ENCODE peak calls at places on chromosomes 1 and 21, in six cellular contexts. U, G, H, R, P and O are unnamed samples.

GRCh38 chr1:223230161-223230881 is 87.3 kb upstream of the TLR5 start:
- DNase-seq in U (no peak), G (no peak), H (peak; percentile 74), R (peak; percentile 59), P (no peak), O (no peak)

GRCh38 chr1:54490361-54491248 is 57.4 kb upstream of the ACOT11 start:
- DNase-seq in U (no peak), G (no peak), H (no peak), R (no peak), P (no peak), O (no peak)

GRCh38 chr1:43206721-43207228 is 34.6 kb downstream of the CFAP57 start:
- DNase-seq in U (peak; percentile 81), G (no peak), H (peak; percentile 89), R (peak; percentile 93), P (no peak), O (no peak)

GRCh38 chr1:206560021-206560716 is 52.1 kb downstream of the EIF2D start:
- DNase-seq in U (no peak), G (no peak), H (no peak), R (no peak), P (no peak), O (no peak)

GRCh38 chr1:150001415-150001814 is 9.1 kb downstream of the OTUD7B start:
- DNase-seq in U (no peak), G (no peak), H (no peak), R (no peak), P (no peak), O (no peak)

GRCh38 chr1:60874703-60875102 is 207.7 kb upstream of the NFIA start:
- DNase-seq in U (no peak), G (no peak), H (peak; percentile 13), R (peak; percentile 26), P (no peak), O (no peak)

GRCh38 chr1:205013683-205014367 is 29.2 kb upstream of the CNTN2 start:
- DNase-seq in U (no peak), G (no peak), H (peak; percentile 51), R (no peak), P (no peak), O (no peak)

GRCh38 chr1:7101187-7101586 is 315.9 kb downstream of the CAMTA1 start:
- DNase-seq in U (no peak), G (no peak), H (no peak), R (no peak), P (no peak), O (no peak)

GRCh38 chr1:111762332-111762731 is 6.6 kb downstream of the DDX20 start:
- DNase-seq in U (no peak), G (no peak), H (no peak), R (no peak), P (no peak), O (no peak)

GRCh38 chr21:39321424-39321823 is 8.0 kb upstream of the BRWD1 start:
- DNase-seq in U (no peak), G (no peak), H (no peak), R (no peak), P (no peak), O (no peak)

GRCh38 chr1:40861227-40862003 is 748 bp downstream of the CITED4 start:
- DNase-seq in U (no peak), G (no peak), H (peak; percentile 67), R (no peak), P (no peak), O (no peak)

GRCh38 chr1:154483941-154484803 is 17.8 kb upstream of the TDRD10 start:
- DNase-seq in U (no peak), G (no peak), H (no peak), R (no peak), P (no peak), O (no peak)

GRCh38 chr1:30706528-30706927 is 16.9 kb downstream of the MATN1 start:
- DNase-seq in U (no peak), G (no peak), H (peak; percentile 47), R (peak; percentile 44), P (no peak), O (no peak)

GRCh38 chr1:17874231-17874630 is 119.1 kb downstream of the ACTL8 start:
- DNase-seq in U (no peak), G (no peak), H (peak; percentile 74), R (peak; percentile 84), P (no peak), O (no peak)

GRCh38 chr1:38071530-38072266 is 25.1 kb upstream of the POU3F1 start:
- DNase-seq in U (peak; percentile 25), G (no peak), H (peak; percentile 68), R (no peak), P (no peak), O (no peak)

GRCh38 chr1:57319165-57319564 is 104.7 kb downstream of the DAB1 start:
- DNase-seq in U (no peak), G (no peak), H (peak; percentile 15), R (peak; percentile 16), P (no peak), O (no peak)

GRCh38 chr1:205275133-205275532 is 46.4 kb downstream of the NUAK2 start:
- DNase-seq in U (no peak), G (peak; percentile 38), H (no peak), R (no peak), P (no peak), O (no peak)

GRCh38 chr21:29144736-29145353 is 14.4 kb downstream of the MAP3K7CL start:
- DNase-seq in U (no peak), G (no peak), H (peak; percentile 13), R (no peak), P (no peak), O (no peak)

GRCh38 chr1:78141522-78142231 is 95.9 kb downstream of the GIPC2 start:
- DNase-seq in U (no peak), G (no peak), H (no peak), R (no peak), P (no peak), O (no peak)

GRCh38 chr1:22932803-22933470 is 39.7 kb downstream of the LACTBL1 start:
- DNase-seq in U (no peak), G (no peak), H (no peak), R (no peak), P (no peak), O (no peak)

GRCh38 chr1:111643097-111643496 is 23.5 kb downstream of the RAP1A start:
- DNase-seq in U (no peak), G (no peak), H (no peak), R (no peak), P (no peak), O (no peak)

GRCh38 chr1:197485790-197486189 is 217.7 kb downstream of the CRB1 start:
- DNase-seq in U (no peak), G (no peak), H (no peak), R (no peak), P (no peak), O (no peak)

GRCh38 chr1:38360807-38361206 is 314.2 kb upstream of the POU3F1 start:
- DNase-seq in U (no peak), G (no peak), H (no peak), R (no peak), P (no peak), O (no peak)

GRCh38 chr1:59072017-59072947 is 224.6 kb upstream of the FGGY start:
- DNase-seq in U (no peak), G (no peak), H (no peak), R (no peak), P (no peak), O (no peak)